ENCODE peak calls at places on chromosomes 12 and 14, in ten cellular contexts. D is adrenal gland, N is endothelial cell of umbilical vein, J is OCI-LY7, R is body of pancreas, W is uterus, H is tibial artery, O is endodermal cell, Y is ascending aorta, B is transverse colon. A is an unnamed sample. For H3K36me3, the result is how much of the 10 kb centered on the place peaks cover.

GRCh38 chr12:50947932-50948331 is 4.4 kb upstream of the HIGD1C start:
- DNase-seq in D (no peak), N (no peak), J (no peak), R (no peak), W (no peak), H (no peak), O (no peak), Y (no peak), B (no peak), A (no peak)

GRCh38 chr14:39396448-39396847 is 35.8 kb downstream of the FBXO33 start:
- DNase-seq in D (no peak), N (no peak), J (no peak), R (no peak), W (no peak), H (no peak), O (no peak), Y (no peak), B (no peak), A (no peak)

GRCh38 chr14:81169711-81170103 is 51.1 kb downstream of the GTF2A1 start:
- DNase-seq in D (peak), N (peak), J (peak), R (peak), W (peak), H (peak), O (no peak), Y (peak), B (peak), A (peak)

GRCh38 chr12:7023096-7023495 is 4.8 kb upstream of the LPCAT3 start:
- DNase-seq in D (no peak), N (no peak), J (no peak), R (no peak), W (no peak), H (no peak), O (no peak), Y (no peak), B (no peak), A (no peak)

GRCh38 chr12:51915951-51916350 is 8.6 kb downstream of the ACVRL1 start:
- DNase-seq in D (no peak), N (no peak), J (no peak), R (no peak), W (no peak), H (no peak), O (no peak), Y (no peak), B (no peak), A (no peak)

GRCh38 chr14:87628129-87628528 is 364.9 kb downstream of the GALC start:
- DNase-seq in D (no peak), N (no peak), J (no peak), R (peak), W (peak), H (no peak), O (no peak), Y (peak), B (no peak), A (no peak)

GRCh38 chr12:138898-139534 is 72.4 kb downstream of the IQSEC3 start:
- DNase-seq in D (no peak), N (no peak), J (no peak), R (peak), W (no peak), H (no peak), O (peak), Y (no peak), B (no peak), A (peak)

GRCh38 chr12:39623919-39624318 is 4.3 kb upstream of the ABCD2 start:
- DNase-seq in D (no peak), N (no peak), J (no peak), R (no peak), W (no peak), H (no peak), O (no peak), Y (no peak), B (no peak), A (no peak)

GRCh38 chr12:77895699-77896098 is 65.0 kb downstream of the NAV3 start:
- DNase-seq in D (no peak), N (no peak), J (no peak), R (no peak), W (no peak), H (no peak), O (no peak), Y (no peak), B (no peak), A (no peak)

GRCh38 chr12:46920503-46920902 is 94.7 kb upstream of the SLC38A4 start:
- DNase-seq in D (no peak), N (no peak), J (no peak), R (no peak), W (no peak), H (no peak), O (no peak), Y (no peak), B (no peak), A (no peak)

GRCh38 chr12:100207311-100207710 is 6.7 kb downstream of the ACTR6 start:
- DNase-seq in D (no peak), N (no peak), J (no peak), R (no peak), W (no peak), H (peak), O (no peak), Y (no peak), B (no peak), A (no peak)

GRCh38 chr12:128069359-128069997 is 197.5 kb upstream of the TMEM132C start:
- DNase-seq in D (peak), N (peak), J (peak), R (peak), W (no peak), H (no peak), O (peak), Y (no peak), B (peak), A (no peak)

GRCh38 chr14:64844272-64844671 is 35.4 kb downstream of the SPTB start:
- DNase-seq in D (no peak), N (no peak), J (peak), R (no peak), W (no peak), H (no peak), O (no peak), Y (no peak), B (no peak), A (no peak)

GRCh38 chr14:95504135-95505029 is 12.1 kb downstream of the SYNE3 start:
- DNase-seq in D (no peak), N (peak), J (no peak), R (no peak), W (no peak), H (no peak), O (no peak), Y (no peak), B (no peak), A (no peak)

GRCh38 chr12:80472912-80473500 is 29.0 kb downstream of the PTPRQ start:
- DNase-seq in D (no peak), N (peak), J (peak), R (peak), W (no peak), H (no peak), O (peak), Y (no peak), B (no peak), A (no peak)

GRCh38 chr14:73684627-73685026 is 29.6 kb downstream of the PNMA1 start:
- DNase-seq in D (no peak), N (no peak), J (no peak), R (no peak), W (no peak), H (no peak), O (no peak), Y (no peak), B (no peak), A (no peak)

GRCh38 chr12:125356111-125356510 is 290.9 kb downstream of the AACS start:
- DNase-seq in D (no peak), N (no peak), J (no peak), R (no peak), W (no peak), H (no peak), O (no peak), Y (no peak), B (no peak), A (no peak)

GRCh38 chr14:72780771-72781170 is 113.1 kb downstream of the DPF3 start:
- DNase-seq in D (no peak), N (no peak), J (no peak), R (no peak), W (no peak), H (no peak), O (no peak), Y (no peak), B (no peak), A (no peak)

GRCh38 chr12:9940370-9940769 is 8.2 kb upstream of the CLEC2A start:
- DNase-seq in D (no peak), N (peak), J (peak), R (no peak), W (no peak), H (no peak), O (no peak), Y (no peak), B (no peak), A (no peak)

GRCh38 chr14:91284791-91285548 is 40.5 kb upstream of the GPR68 start:
- DNase-seq in D (no peak), N (no peak), J (peak), R (no peak), W (peak), H (no peak), O (no peak), Y (no peak), B (no peak), A (no peak)

GRCh38 chr12:127811988-127812387 is 455.0 kb upstream of the TMEM132C start:
- DNase-seq in D (no peak), N (no peak), J (no peak), R (peak), W (peak), H (no peak), O (peak), Y (no peak), B (no peak), A (peak)

GRCh38 chr14:65222434-65222833 is 120.1 kb upstream of the MAX start:
- DNase-seq in D (peak), N (peak), J (peak), R (peak), W (no peak), H (peak), O (peak), Y (no peak), B (peak), A (peak)

GRCh38 chr12:8665729-8666128 is 3.1 kb upstream of the MFAP5 start:
- DNase-seq in D (no peak), N (no peak), J (no peak), R (no peak), W (no peak), H (no peak), O (no peak), Y (no peak), B (no peak), A (no peak)

GRCh38 chr12:85322715-85323114 is 42.7 kb downstream of the ALX1 start:
- DNase-seq in D (no peak), N (no peak), J (no peak), R (no peak), W (no peak), H (no peak), O (no peak), Y (no peak), B (no peak), A (no peak)

DNA sequence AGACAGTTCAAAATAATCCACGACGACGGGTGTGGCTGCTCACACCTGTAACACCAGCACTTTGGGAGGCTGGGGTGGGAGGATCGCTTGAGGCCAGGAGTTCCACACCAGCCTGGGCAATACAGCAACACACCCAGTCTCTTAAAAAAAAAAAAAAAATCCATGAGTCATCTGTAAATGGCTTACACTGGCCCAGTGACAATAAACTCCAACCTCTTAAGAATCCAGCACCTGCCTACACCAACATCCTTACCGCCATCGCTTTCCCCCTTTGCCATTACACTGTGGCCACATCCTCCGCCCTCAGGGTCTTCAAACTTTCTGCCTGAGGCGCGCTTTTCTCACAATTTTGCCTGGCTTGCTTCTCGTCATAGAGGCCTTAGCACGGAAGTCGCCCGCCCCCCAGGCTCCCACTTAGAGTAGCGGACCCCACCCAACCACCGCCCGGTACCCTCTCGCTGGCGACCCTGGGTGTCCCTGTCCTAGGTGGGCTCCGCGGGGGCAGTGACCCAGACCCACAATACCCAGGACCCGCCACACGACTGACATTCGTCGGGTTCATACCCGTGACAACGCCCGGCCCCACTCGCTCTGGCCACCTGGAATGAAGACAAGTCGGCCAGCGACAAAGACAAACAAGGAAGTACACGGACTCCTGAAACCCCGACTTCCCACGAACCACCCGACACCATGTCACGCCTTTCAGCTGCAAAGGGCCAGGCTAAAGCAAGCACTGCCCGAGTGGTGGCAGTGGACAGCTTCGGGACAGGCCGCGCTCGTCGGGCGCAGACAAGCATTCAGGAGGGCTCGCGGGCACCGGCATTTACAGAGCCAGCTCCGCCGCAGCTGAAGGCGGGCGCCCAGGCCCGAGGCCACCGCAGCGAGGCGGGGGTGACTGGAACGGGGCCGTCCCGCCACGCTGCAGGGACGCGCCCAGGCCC is 636 bp downstream of the GOLGA3 start:
- DNase-seq in D (peak), N (peak), J (peak), R (peak), W (no peak), H (no peak), O (peak), Y (no peak), B (peak), A (no peak)
- TF ChIP-seq CTCF in D (no peak), N (no peak), J (no peak), R (no peak), W (no peak), H (no peak), O (no peak), Y (no peak), B (no peak), A (no peak)

GRCh38 chr12:57101892-57102695 is 9.1 kb downstream of the STAT6 start:
- DNase-seq in D (no peak), N (no peak), J (no peak), R (peak), W (no peak), H (no peak), O (no peak), Y (peak), B (peak), A (no peak)
- H3K27ac ChIP-seq in D (peak), N (no peak), J (no peak), R (no peak), W (no peak), H (no peak), O (peak), Y (no peak), B (peak), A (no peak)

GRCh38 chr12:58509116-58509885 is 411.0 kb downstream of the LRIG3 start:
- DNase-seq in D (no peak), N (peak), J (no peak), R (no peak), W (no peak), H (no peak), O (no peak), Y (no peak), B (no peak), A (no peak)
- H3K36me3 ChIP-seq in D (under half), N (under half), J (under half), R (under half), W (under half), H (under half), O (under half), Y (under half), B (under half), A (under half)

GRCh38 chr12:120292411-120292660 is 633 bp upstream of the RNU4-2 start:
- DNase-seq in D (no peak), N (no peak), J (no peak), R (no peak), W (no peak), H (no peak), O (no peak), Y (no peak), B (no peak), A (no peak)
- TF ChIP-seq CTCF in D (no peak), N (no peak), J (no peak), R (no peak), W (no peak), H (no peak), O (no peak), Y (no peak), B (no peak), A (no peak)

GRCh38 chr14:32226051-32226450 is 23.0 kb upstream of the RNU6-8 start:
- DNase-seq in D (no peak), N (no peak), J (no peak), R (no peak), W (no peak), H (no peak), O (no peak), Y (no peak), B (no peak), A (no peak)
- H3K27ac ChIP-seq in D (no peak), N (no peak), J (no peak), R (no peak), W (peak), H (no peak), O (no peak), Y (no peak), B (peak), A (peak)

GRCh38 chr14:22769369-22769768 is 2.9 kb downstream of the OXA1L start:
- DNase-seq in D (no peak), N (no peak), J (no peak), R (no peak), W (no peak), H (no peak), O (no peak), Y (no peak), B (no peak), A (no peak)
- H3K36me3 ChIP-seq in D (under half), N (under half), J (half or more), R (under half), W (under half), H (half or more), O (half or more), Y (half or more), B (half or more), A (half or more)

DNA sequence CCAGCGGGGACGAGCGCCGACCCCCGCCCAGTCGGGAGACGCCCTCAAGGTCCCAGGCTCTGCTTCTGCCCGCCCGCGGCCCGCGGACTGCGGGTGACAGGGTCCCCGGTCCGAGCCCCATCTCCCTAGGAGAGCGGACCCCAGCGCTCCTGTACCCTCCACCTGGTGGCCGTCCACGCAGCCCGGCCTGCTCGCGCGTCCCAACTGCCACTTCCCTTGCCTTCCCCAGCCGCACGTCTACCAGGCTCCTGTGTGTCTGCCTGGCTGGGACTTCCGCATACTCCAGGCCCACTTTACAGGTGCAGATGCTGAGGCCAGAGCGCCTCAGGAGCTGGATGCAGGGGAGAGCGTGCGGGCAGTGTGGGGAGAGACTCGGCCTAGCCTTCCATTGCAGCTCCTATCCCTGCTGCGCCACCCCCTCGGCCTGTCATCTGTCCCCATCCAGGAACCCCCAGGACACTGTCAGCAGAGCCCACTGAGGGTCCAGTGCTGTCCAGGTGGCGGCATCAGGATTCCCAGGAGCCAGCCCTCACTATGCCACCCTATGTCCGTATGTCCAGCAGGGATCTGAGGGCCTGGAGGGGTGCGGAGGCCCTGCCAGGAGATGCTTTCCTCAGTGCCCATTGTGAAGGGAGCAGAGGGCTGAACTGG is 8.0 kb upstream of the ANKRD9 start:
- DNase-seq in D (no peak), N (no peak), J (no peak), R (no peak), W (no peak), H (no peak), O (peak), Y (no peak), B (peak), A (no peak)
- TF ChIP-seq CTCF in D (no peak), N (peak), J (no peak), R (no peak), W (no peak), H (no peak), O (no peak), Y (no peak), B (no peak), A (no peak)

GRCh38 chr14:49634547-49635334 is at the start of gene DNAAF2:
- DNase-seq in D (peak), N (peak), J (peak), R (peak), W (peak), H (peak), O (peak), Y (peak), B (peak), A (peak)

GRCh38 chr14:49637534-49638078 is 2.6 kb upstream of the DNAAF2 start:
- DNase-seq in D (no peak), N (no peak), J (no peak), R (no peak), W (no peak), H (no peak), O (no peak), Y (no peak), B (no peak), A (no peak)

GRCh38 chr14:49636866-49637265 is 1.8 kb upstream of the DNAAF2 start:
- DNase-seq in D (no peak), N (no peak), J (no peak), R (no peak), W (no peak), H (no peak), O (no peak), Y (no peak), B (no peak), A (no peak)

DNA sequence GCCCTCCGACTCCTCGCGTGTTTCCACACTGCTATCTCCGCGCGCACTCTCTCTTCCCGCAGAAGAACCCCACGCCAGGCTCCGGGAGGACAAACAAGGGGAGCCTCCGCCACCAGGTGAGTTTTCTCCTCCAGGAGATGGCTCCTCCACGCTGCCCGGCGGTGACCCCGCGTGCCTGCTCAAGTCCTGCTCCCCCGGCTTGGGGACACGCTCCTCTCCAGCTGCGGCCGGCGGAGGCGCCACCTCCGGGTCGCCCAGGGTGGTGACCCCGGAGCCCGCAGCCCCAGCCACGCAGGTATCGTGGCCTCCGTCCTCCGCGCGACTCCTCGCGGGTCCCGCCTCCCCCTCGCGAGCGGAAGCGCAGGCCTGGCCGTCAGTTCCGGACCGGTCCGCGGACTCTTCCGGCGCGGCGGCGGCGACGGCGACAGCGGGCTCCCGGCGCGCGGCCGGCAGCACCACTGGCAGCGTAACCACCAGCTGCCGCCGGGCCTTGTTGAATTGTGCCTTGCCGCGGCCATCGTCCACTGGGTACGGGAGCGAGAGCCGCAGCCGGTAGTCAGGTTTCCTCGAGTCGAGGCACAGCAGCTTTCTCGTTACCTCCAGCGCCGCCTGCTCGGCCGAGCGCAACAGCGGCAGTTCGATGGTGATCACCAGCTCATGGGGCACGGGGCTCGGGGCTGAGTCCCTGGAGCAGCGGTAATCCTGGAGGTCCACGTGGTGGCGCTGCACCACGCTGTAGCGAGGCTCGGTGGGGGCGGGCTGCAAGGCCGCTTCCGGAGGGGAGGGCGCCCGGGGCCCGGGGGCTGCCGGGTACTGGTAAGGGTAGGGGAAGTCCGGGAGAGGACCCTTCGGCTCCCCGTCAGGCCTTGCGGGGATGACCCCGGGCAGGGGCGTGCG is 1.1 kb downstream of the DNAAF2 start:
- DNase-seq in D (peak), N (peak), J (peak), R (peak), W (peak), H (peak), O (peak), Y (peak), B (peak), A (peak)
- H3K27ac ChIP-seq in D (peak), N (peak), J (peak), R (peak), W (peak), H (peak), O (peak), Y (peak), B (peak), A (peak)

GRCh38 chr14:105456736-105457703 is 17.6 kb upstream of the CRIP2 start:
- DNase-seq in D (no peak), N (no peak), J (no peak), R (no peak), W (no peak), H (no peak), O (no peak), Y (no peak), B (no peak), A (no peak)

GRCh38 chr14:105455086-105455640 is 19.5 kb upstream of the CRIP2 start:
- DNase-seq in D (no peak), N (no peak), J (no peak), R (no peak), W (no peak), H (no peak), O (no peak), Y (no peak), B (no peak), A (no peak)

GRCh38 chr14:105458010-105458409 is 16.6 kb upstream of the CRIP2 start:
- DNase-seq in D (no peak), N (no peak), J (no peak), R (no peak), W (no peak), H (no peak), O (no peak), Y (no peak), B (no peak), A (no peak)

GRCh38 chr14:105453847-105454246 is 20.8 kb upstream of the CRIP2 start:
- DNase-seq in D (no peak), N (no peak), J (no peak), R (no peak), W (no peak), H (no peak), O (no peak), Y (no peak), B (no peak), A (no peak)

GRCh38 chr14:105455766-105456660 is 18.6 kb upstream of the CRIP2 start:
- DNase-seq in D (no peak), N (no peak), J (no peak), R (no peak), W (no peak), H (no peak), O (no peak), Y (no peak), B (no peak), A (no peak)
- H3K36me3 ChIP-seq in D (under half), N (half or more), J (half or more), R (under half), W (under half), H (under half), O (under half), Y (half or more), B (under half), A (half or more)

A was measured in left ventricle myocardium inferior.